ENCODE peak calls at places on chromosomes 11 and 22, in six cellular contexts. D is fibroblast of lung, W is H9, A is keratinocyte, C is IMR-90, H is SK-N-SH. O is an unnamed sample.

GRCh38 chr11:113313601-113314000 is 782 bp upstream of the TTC12 start:
- DNase-seq in D (no peak), W (no peak), A (no peak), C (peak; percentile 8), H (no peak), O (no peak)

GRCh38 chr11:131122448-131122847 is 206.2 kb upstream of the SNX19 start:
- DNase-seq in D (no peak), W (no peak), A (no peak), C (no peak), H (no peak), O (no peak)

GRCh38 chr22:44776535-44777363 is 24.4 kb downstream of the ARHGAP8 start:
- DNase-seq in D (no peak), W (no peak), A (no peak), C (no peak), H (no peak), O (peak; percentile 10)

GRCh38 chr11:86765146-86765663 is 35.1 kb upstream of the PRSS23 start:
- DNase-seq in D (no peak), W (no peak), A (no peak), C (peak; percentile 46), H (no peak), O (peak; percentile 66)

GRCh38 chr11:27296406-27296994 is 66.5 kb downstream of the CCDC34 start:
- DNase-seq in D (peak; percentile 73), W (no peak), A (no peak), C (peak; percentile 70), H (peak; percentile 36), O (peak; percentile 48)

GRCh38 chr22:25656724-25657123 is 85.3 kb upstream of the MYO18B start:
- DNase-seq in D (no peak), W (no peak), A (no peak), C (no peak), H (no peak), O (no peak)

GRCh38 chr22:48753752-48754517 is 1073.7 kb downstream of the BRD1 start:
- DNase-seq in D (no peak), W (no peak), A (no peak), C (no peak), H (no peak), O (no peak)

GRCh38 chr22:38984224-38984623 is 2.1 kb downstream of the APOBEC3B start:
- DNase-seq in D (no peak), W (no peak), A (no peak), C (no peak), H (no peak), O (no peak)

GRCh38 chr11:132427611-132428010 is 1057.2 kb downstream of the NTM start:
- DNase-seq in D (peak; percentile 6), W (no peak), A (no peak), C (no peak), H (no peak), O (peak; percentile 30)

GRCh38 chr11:125168875-125169537 is 4.5 kb downstream of the PKNOX2 start:
- DNase-seq in D (peak; percentile 71), W (no peak), A (no peak), C (peak; percentile 31), H (no peak), O (no peak)

GRCh38 chr11:79413258-79413657 is 27.6 kb downstream of the TENM4 start:
- DNase-seq in D (peak; percentile 93), W (peak; percentile 70), A (no peak), C (peak; percentile 94), H (peak; percentile 77), O (peak; percentile 98)

GRCh38 chr11:30567148-30567547 is 19.0 kb downstream of the MPPED2 start:
- DNase-seq in D (peak; percentile 7), W (no peak), A (no peak), C (no peak), H (no peak), O (no peak)

DNA sequence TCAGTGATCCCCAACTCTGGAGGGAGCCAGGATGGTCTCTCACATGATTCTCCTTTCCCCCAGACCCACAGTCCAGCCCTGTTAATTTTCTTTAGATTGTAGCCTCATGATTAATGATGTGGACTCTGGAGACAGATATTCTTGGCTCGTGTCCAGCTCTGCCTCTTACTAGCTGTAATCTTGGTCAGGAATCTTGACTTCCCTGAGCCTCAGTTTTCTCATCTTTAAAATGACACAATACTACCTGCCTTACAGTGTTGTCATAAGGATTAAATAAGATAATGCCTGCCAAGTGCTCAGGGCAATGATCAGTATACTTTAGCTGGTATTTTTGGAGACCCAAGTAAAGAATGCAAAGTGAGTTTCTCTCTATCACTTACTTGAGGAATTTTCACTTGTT is 60.0 kb downstream of the SPECC1L start:
- DNase-seq in D (no peak), W (no peak), A (no peak), C (no peak), H (no peak), O (no peak)
- H3K27ac ChIP-seq in D (no peak overlapping the region), W (no peak overlapping the region), A (no peak overlapping the region), C (no peak overlapping the region), H (no peak overlapping the region), O (peak overlapping the region; percentile 0)

GRCh38 chr11:65709661-65710060 is 2.4 kb upstream of the KAT5 start:
- DNase-seq in D (no peak), W (peak; percentile 27), A (no peak), C (no peak), H (no peak), O (no peak)

GRCh38 chr11:65712633-65713076 is 603 bp downstream of the KAT5 start:
- DNase-seq in D (no peak), W (no peak), A (no peak), C (no peak), H (no peak), O (peak; percentile 98)

GRCh38 chr11:65710424-65710823 is 1.6 kb upstream of the KAT5 start:
- DNase-seq in D (no peak), W (no peak), A (no peak), C (no peak), H (no peak), O (no peak)

GRCh38 chr11:65711785-65712632 is at the start of gene KAT5:
- DNase-seq in D (peak; percentile 99), W (peak; percentile 99), A (peak; percentile 96), C (peak; percentile 98), H (peak; percentile 95), O (peak; percentile 98)

GRCh38 chr11:65708451-65708850 is 3.6 kb upstream of the KAT5 start:
- DNase-seq in D (no peak), W (no peak), A (no peak), C (no peak), H (no peak), O (no peak)
- H3K4me2 ChIP-seq in D (no peak overlapping the region), W (no peak overlapping the region), A (no peak overlapping the region), C (no peak overlapping the region), H (no peak overlapping the region), O (no peak overlapping the region)

DNA sequence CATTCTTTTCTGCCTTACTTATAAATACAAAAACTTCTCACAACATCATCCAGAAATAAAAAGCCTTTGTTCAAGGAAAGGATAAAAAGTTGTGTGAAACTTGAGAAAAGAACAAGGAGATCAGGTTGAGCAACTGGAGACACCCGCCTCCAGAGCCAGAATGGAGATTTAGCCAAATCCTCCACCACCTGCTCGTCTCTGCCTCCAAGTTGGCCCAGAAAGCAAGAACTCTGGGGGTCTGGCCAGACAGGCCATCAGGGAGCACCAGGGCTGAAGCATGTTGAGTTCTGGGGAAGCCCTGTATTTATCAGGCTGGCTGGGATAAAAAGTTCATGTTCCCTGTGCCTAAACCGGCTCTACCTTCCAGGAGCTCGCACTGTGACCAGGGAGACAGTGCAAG is 14.9 kb downstream of the SMCO4 start:
- DNase-seq in D (no peak), W (no peak), A (no peak), C (no peak), H (no peak), O (no peak)
- H3K4me1 ChIP-seq in D (no peaks in the 10 kb centered on the region), W (peaks cover 12% of the 10 kb centered on the region), A (no peaks in the 10 kb centered on the region), C (peaks cover 3% of the 10 kb centered on the region), H (no peaks in the 10 kb centered on the region), O (peaks cover 53% of the 10 kb centered on the region)

DNA sequence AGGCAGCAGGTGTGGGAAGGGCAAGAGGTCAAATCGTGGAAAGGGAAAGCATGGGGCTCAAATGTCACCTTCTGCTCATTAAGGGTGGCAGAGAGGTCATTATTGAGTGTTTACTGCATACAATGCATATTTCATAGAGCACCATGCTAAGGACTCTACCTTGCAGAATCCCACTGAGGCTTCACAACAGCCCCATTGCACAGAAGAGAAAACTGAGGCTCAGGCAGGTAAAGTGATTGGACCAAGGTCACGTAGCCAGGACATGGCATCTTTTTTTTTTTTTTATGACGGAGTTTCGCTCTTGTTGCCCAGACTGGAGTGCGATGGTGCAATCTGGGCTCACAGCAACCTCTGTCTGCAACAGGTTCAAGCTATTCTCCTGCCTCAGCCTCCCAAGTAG is 7.8 kb downstream of the FLRT1 start:
- DNase-seq in D (no peak), W (no peak), A (no peak), C (no peak), H (no peak), O (no peak)
- H3K27ac ChIP-seq in D (no peak overlapping the region), W (no peak overlapping the region), A (no peak overlapping the region), C (no peak overlapping the region), H (peak overlapping the region; percentile 65), O (no peak overlapping the region)

GRCh38 chr11:2275334-2276279 is 5.2 kb upstream of the ASCL2 start:
- DNase-seq in D (no peak), W (no peak), A (no peak), C (no peak), H (no peak), O (peak; percentile 53)

GRCh38 chr11:2276280-2276998 is 6.1 kb upstream of the ASCL2 start:
- DNase-seq in D (no peak), W (no peak), A (no peak), C (no peak), H (no peak), O (peak; percentile 21)

GRCh38 chr11:2273771-2274170 is 3.4 kb upstream of the ASCL2 start:
- DNase-seq in D (no peak), W (no peak), A (no peak), C (no peak), H (no peak), O (peak; percentile 65)

GRCh38 chr11:2277933-2278523 is 7.6 kb upstream of the ASCL2 start:
- DNase-seq in D (no peak), W (peak; percentile 39), A (no peak), C (no peak), H (no peak), O (no peak)

DNA sequence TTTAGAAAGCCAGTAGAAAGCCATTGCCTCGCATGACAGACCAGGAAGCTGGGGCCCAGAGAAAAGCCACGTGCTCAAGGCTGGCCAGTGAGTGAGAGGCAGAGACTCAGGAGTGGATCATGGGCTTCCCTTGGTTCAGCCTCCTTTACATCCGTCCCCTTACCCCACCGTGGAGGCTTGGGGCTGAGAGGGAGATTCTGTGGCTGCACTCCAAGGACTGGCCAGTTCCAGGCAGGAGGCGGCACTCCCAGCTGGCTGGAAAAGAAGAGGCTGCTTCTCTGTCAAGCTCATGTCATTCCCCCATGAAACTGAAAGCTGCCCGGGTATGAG is 6.6 kb upstream of the ASCL2 start:
- DNase-seq in D (no peak), W (peak; percentile 28), A (no peak), C (no peak), H (no peak), O (peak; percentile 74)
- H3K4me2 ChIP-seq in D (no peak overlapping the region), W (no peak overlapping the region), A (no peak overlapping the region), C (no peak overlapping the region), H (no peak overlapping the region), O (no peak overlapping the region)

GRCh38 chr22:30286813-30287625 is 2.3 kb downstream of the CASTOR1 start:
- DNase-seq in D (peak; percentile 38), W (peak; percentile 88), A (no peak), C (peak; percentile 46), H (peak; percentile 85), O (peak; percentile 89)
- H3K4me1 ChIP-seq in D (peaks cover 15% of the 10 kb centered on the region), W (no peaks in the 10 kb centered on the region), A (peaks cover 26% of the 10 kb centered on the region), C (peaks cover 20% of the 10 kb centered on the region), H (peaks cover 30% of the 10 kb centered on the region), O (peaks cover 27% of the 10 kb centered on the region)

GRCh38 chr11:69398529-69399492 is 82.7 kb upstream of the LINC01488 start:
- DNase-seq in D (peak; percentile 51), W (no peak), A (peak; percentile 86), C (peak; percentile 26), H (no peak), O (peak; percentile 98)
- H3K27ac ChIP-seq in D (no peak overlapping the region), W (no peak overlapping the region), A (peak overlapping the region; percentile 8), C (no peak overlapping the region), H (no peak overlapping the region), O (peak overlapping the region; percentile 64)